ENCODE peak calls at places on chromosomes 6 and 20, in six cellular contexts. W is H9; R is neural progenitor cell; X is CD8-positive, alpha-beta T cell; E is tibial nerve; K is right lobe of liver. Z is an unnamed sample.
A peak's percentile ranks its signal among the peaks of the same experiment; 100 is the strongest.

GRCh38 chr6:4405609-4406212 is 270.3 kb upstream of the ECI2 start:
- DNase-seq in W (peak; percentile 55), R (peak; percentile 71), X (no peak), E (no peak), K (no peak), Z (peak; percentile 91)

GRCh38 chr20:45934046-45934586 is 367 bp upstream of the PCIF1 start:
- DNase-seq in W (peak; percentile 79), R (peak; percentile 72), X (peak; percentile 16), E (peak; percentile 44), K (peak; percentile 76), Z (peak; percentile 67)

GRCh38 chr6:145815351-145815772 is 767 bp upstream of the FBXO30 start:
- DNase-seq in W (peak; percentile 55), R (no peak), X (no peak), E (no peak), K (peak; percentile 47), Z (peak; percentile 39)

GRCh38 chr6:45479834-45480696 is 102.3 kb upstream of the SUPT3H start:
- DNase-seq in W (no peak), R (peak; percentile 6), X (no peak), E (peak; percentile 19), K (no peak), Z (peak; percentile 20)

GRCh38 chr6:156933201-156934053 is 156.2 kb downstream of the ARID1B start:
- DNase-seq in W (peak; percentile 48), R (peak; percentile 86), X (no peak), E (no peak), K (peak; percentile 88), Z (no peak)

GRCh38 chr6:111872521-111873177 is 603 bp downstream of the FYN start:
- DNase-seq in W (peak; percentile 49), R (peak; percentile 77), X (peak; percentile 52), E (peak; percentile 43), K (no peak), Z (peak; percentile 72)

GRCh38 chr6:90028080-90028778 is 134.0 kb downstream of the GJA10 start:
- DNase-seq in W (no peak), R (no peak), X (no peak), E (no peak), K (no peak), Z (no peak)

GRCh38 chr6:126170875-126171489 is 168.9 kb upstream of the CENPW start:
- DNase-seq in W (no peak), R (peak; percentile 42), X (no peak), E (no peak), K (no peak), Z (peak; percentile 46)

GRCh38 chr6:43308101-43308989 is at the start of gene CRIP3:
- DNase-seq in W (peak; percentile 91), R (peak; percentile 90), X (no peak), E (no peak), K (peak; percentile 82), Z (no peak)

GRCh38 chr20:37921341-37921929 is 18.5 kb downstream of the VSTM2L start:
- DNase-seq in W (no peak), R (no peak), X (no peak), E (no peak), K (no peak), Z (no peak)

GRCh38 chr6:155832596-155832995 is 377.0 kb upstream of the NOX3 start:
- DNase-seq in W (no peak), R (no peak), X (no peak), E (no peak), K (no peak), Z (no peak)

GRCh38 chr6:38113810-38114577 is 294.5 kb downstream of the ZFAND3 start:
- DNase-seq in W (no peak), R (no peak), X (no peak), E (no peak), K (no peak), Z (peak; percentile 11)

GRCh38 chr20:2900845-2901592 is 27.7 kb downstream of the PTPRA start:
- DNase-seq in W (no peak), R (no peak), X (no peak), E (no peak), K (no peak), Z (no peak)

GRCh38 chr20:41393705-41394066 is 27.1 kb upstream of the EMILIN3 start:
- DNase-seq in W (no peak), R (no peak), X (no peak), E (peak; percentile 44), K (no peak), Z (no peak)

GRCh38 chr6:111576302-111576701 is 29.4 kb downstream of the TRAF3IP2 start:
- DNase-seq in W (no peak), R (no peak), X (no peak), E (no peak), K (no peak), Z (peak; percentile 26)

GRCh38 chr6:161917645-161918044 is 643.8 kb upstream of the AGPAT4 start:
- DNase-seq in W (no peak), R (no peak), X (no peak), E (no peak), K (no peak), Z (no peak)

GRCh38 chr6:147141690-147142308 is 62.4 kb upstream of the STXBP5 start:
- DNase-seq in W (no peak), R (no peak), X (no peak), E (no peak), K (no peak), Z (no peak)

GRCh38 chr6:27889275-27889627 is 22.9 kb downstream of the OR2B2 start:
- DNase-seq in W (no peak), R (no peak), X (no peak), E (no peak), K (no peak), Z (no peak)

GRCh38 chr6:82924799-82925535 is 140.7 kb downstream of the UBE3D start:
- DNase-seq in W (no peak), R (no peak), X (no peak), E (no peak), K (no peak), Z (no peak)

DNA sequence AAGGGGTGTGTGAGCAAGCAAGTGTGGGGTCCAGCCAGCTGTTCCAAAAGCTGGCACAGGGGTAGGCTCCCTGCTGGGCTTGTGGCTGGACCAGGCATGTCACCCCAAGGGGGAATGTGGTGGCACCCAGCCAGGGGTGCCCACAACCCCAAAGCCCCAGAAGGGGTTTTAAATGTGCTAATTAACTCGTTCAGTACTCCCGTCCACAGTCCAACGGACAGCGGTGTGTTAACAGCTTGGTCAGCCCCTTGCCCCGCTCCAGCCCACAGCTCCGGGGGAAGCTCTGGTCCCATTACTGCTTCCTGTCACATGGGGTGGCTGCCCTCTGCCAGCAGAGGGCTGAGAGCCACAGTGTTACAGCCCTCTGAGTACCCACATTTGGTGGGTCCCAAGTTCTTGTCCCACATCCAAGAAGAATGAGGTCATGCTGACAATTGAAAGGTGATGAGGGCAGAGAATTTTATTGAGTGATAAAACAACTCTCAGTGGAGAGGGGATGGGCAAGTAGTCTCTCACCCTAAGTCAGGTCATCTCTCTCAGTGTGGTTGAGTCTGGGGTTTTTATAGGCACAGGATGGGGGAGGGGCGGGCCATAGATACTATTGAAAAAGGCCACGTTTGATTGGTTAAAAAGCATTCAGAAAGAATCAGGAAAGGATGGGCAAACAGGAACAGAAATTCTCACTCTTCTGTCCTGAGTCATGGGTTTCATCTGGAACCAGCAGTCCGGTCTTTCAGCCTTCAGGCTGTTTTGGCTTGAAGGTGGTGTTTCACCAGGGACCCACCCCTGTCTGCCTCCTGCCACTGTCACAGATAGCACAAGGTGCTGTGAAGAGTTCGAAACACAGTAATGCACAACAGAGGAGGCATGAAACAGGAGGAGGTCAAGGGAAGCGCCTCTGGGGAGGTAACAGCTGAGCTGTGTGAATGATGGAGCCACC is 238.5 kb downstream of the NFATC2 start:
- DNase-seq in W (no peak), R (no peak), X (no peak), E (no peak), K (no peak), Z (peak; percentile 64)
- H3K9me3 ChIP-seq in W (peaks cover 33% of the 10 kb centered on the region), R (peaks cover 2% of the 10 kb centered on the region), X (no peaks in the 10 kb centered on the region), E (no peaks in the 10 kb centered on the region), K (no peaks in the 10 kb centered on the region), Z (peaks cover 16% of the 10 kb centered on the region)

GRCh38 chr20:39825524-39825923 is 863.4 kb downstream of the DHX35 start:
- DNase-seq in W (no peak), R (no peak), X (no peak), E (no peak), K (no peak), Z (no peak)

GRCh38 chr20:39825950-39826349 is 863.1 kb downstream of the MAFB start:
- DNase-seq in W (no peak), R (no peak), X (no peak), E (no peak), K (no peak), Z (no peak)

GRCh38 chr20:39822667-39823066 is 860.5 kb downstream of the DHX35 start:
- DNase-seq in W (no peak), R (no peak), X (no peak), E (no peak), K (no peak), Z (no peak)

GRCh38 chr20:39823239-39823638 is 861.1 kb downstream of the DHX35 start:
- DNase-seq in W (no peak), R (no peak), X (no peak), E (no peak), K (no peak), Z (peak; percentile 66)
- H3K9me3 ChIP-seq in W (no peaks in the 10 kb centered on the region), R (no peaks in the 10 kb centered on the region), X (no peaks in the 10 kb centered on the region), E (no peaks in the 10 kb centered on the region), K (no peaks in the 10 kb centered on the region), Z (no peaks in the 10 kb centered on the region)

DNA sequence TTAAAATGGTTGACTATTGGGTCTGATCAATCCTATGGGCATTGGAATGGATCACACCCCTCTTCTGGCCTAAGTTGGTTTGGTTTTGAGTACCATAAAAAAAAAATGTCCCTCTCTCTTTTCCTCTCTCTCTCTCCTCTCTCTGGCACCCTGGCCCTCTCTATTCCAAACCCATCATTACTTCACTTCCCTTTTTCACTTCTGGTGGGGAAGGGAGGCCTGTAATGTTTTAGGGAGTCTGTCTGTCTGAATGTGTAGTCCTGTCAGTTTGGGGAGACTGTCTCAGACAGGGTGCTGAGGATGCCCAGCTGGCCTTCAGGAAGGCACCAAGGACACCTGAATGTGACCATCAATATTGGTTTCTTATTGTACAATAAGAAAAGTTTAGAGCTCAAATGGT is 165.8 kb downstream of the CD24 start:
- DNase-seq in W (no peak), R (no peak), X (no peak), E (no peak), K (no peak), Z (no peak)
- H3K9me3 ChIP-seq in W (peaks cover 31% of the 10 kb centered on the region), R (peaks cover 8% of the 10 kb centered on the region), X (peaks cover 7% of the 10 kb centered on the region), E (no peaks in the 10 kb centered on the region), K (no peaks in the 10 kb centered on the region), Z (peaks cover 7% of the 10 kb centered on the region)

GRCh38 chr6:167404385-167405049 is 79.6 kb downstream of the TTLL2 start:
- DNase-seq in W (peak; percentile 14), R (no peak), X (no peak), E (no peak), K (peak; percentile 22), Z (no peak)

GRCh38 chr6:167405778-167406532 is 81.1 kb downstream of the TTLL2 start:
- DNase-seq in W (no peak), R (no peak), X (no peak), E (no peak), K (peak; percentile 34), Z (no peak)

GRCh38 chr6:167401525-167402194 is 76.8 kb downstream of the TTLL2 start:
- DNase-seq in W (peak; percentile 47), R (no peak), X (no peak), E (no peak), K (no peak), Z (no peak)

GRCh38 chr6:167402195-167402686 is 77.4 kb downstream of the TTLL2 start:
- DNase-seq in W (no peak), R (no peak), X (no peak), E (no peak), K (no peak), Z (no peak)

GRCh38 chr6:167403427-167403826 is 78.5 kb downstream of the TTLL2 start:
- DNase-seq in W (no peak), R (no peak), X (no peak), E (no peak), K (no peak), Z (no peak)
- H3K9me3 ChIP-seq in W (no peaks in the 10 kb centered on the region), R (no peaks in the 10 kb centered on the region), X (no peaks in the 10 kb centered on the region), E (no peaks in the 10 kb centered on the region), K (no peaks in the 10 kb centered on the region), Z (no peaks in the 10 kb centered on the region)